ENCODE peak calls at places on chromosomes 4 and X, in nine cellular contexts. T is GM12864; A is kidney; O is right atrium auricular region; Z is heart left ventricle; V is neuronal stem cell; G is naive thymus-derived CD8-positive, alpha-beta T cell; D is endothelial cell; L is effector memory CD4-positive, alpha-beta T cell. F is an unnamed sample.

GRCh38 chr4:122341906-122342305 is 36.9 kb upstream of the ADAD1 start:
- DNase-seq in T (no peak), A (no peak), O (no peak), Z (no peak), V (no peak), G (no peak), D (no peak), L (no peak), F (peak; percentile 72)

GRCh38 chr4:129239088-129239487 is 143.1 kb downstream of the C4orf33 start:
- DNase-seq in T (no peak), A (no peak), O (no peak), Z (peak; percentile 23), V (no peak), G (no peak), D (no peak), L (no peak), F (no peak)

GRCh38 chr4:153987291-153987690 is 198.4 kb upstream of the SFRP2 start:
- DNase-seq in T (no peak), A (no peak), O (no peak), Z (no peak), V (no peak), G (no peak), D (no peak), L (no peak), F (peak; percentile 11)

GRCh38 chrX:9282325-9282724 is 182.5 kb upstream of the TBL1X start:
- DNase-seq in T (no peak), A (no peak), O (no peak), Z (no peak), V (no peak), G (no peak), D (no peak), L (no peak), F (no peak)

GRCh38 chr4:149630079-149630478 is 185.6 kb downstream of the IQCM start:
- DNase-seq in T (no peak), A (no peak), O (no peak), Z (no peak), V (no peak), G (no peak), D (no peak), L (no peak), F (no peak)

GRCh38 chr4:148284526-148285193 is 157.6 kb downstream of the NR3C2 start:
- DNase-seq in T (no peak), A (no peak), O (no peak), Z (no peak), V (no peak), G (no peak), D (no peak), L (no peak), F (no peak)

GRCh38 chr4:87049508-87049907 is 114.7 kb downstream of the AFF1 start:
- DNase-seq in T (no peak), A (no peak), O (no peak), Z (no peak), V (no peak), G (no peak), D (no peak), L (no peak), F (no peak)

GRCh38 chr4:120158860-120159259 is 92.2 kb upstream of the MAD2L1 start:
- DNase-seq in T (no peak), A (no peak), O (no peak), Z (no peak), V (no peak), G (no peak), D (no peak), L (no peak), F (no peak)

GRCh38 chr4:23978031-23978430 is 88.2 kb upstream of the PPARGC1A start:
- DNase-seq in T (no peak), A (no peak), O (no peak), Z (no peak), V (no peak), G (no peak), D (no peak), L (no peak), F (no peak)

GRCh38 chr4:40622913-40623312 is 6.8 kb downstream of the RBM47 start:
- DNase-seq in T (peak; percentile 49), A (no peak), O (no peak), Z (no peak), V (no peak), G (no peak), D (no peak), L (no peak), F (no peak)

GRCh38 chr4:150001815-150002214 is 76.4 kb upstream of the DCLK2 start:
- DNase-seq in T (no peak), A (no peak), O (no peak), Z (no peak), V (no peak), G (no peak), D (no peak), L (no peak), F (no peak)

GRCh38 chrX:115940888-115941332 is 229.6 kb upstream of the AGTR2 start:
- DNase-seq in T (no peak), A (no peak), O (peak; percentile 76), Z (peak; percentile 50), V (peak; percentile 5), G (no peak), D (peak; percentile 55), L (no peak), F (no peak)

GRCh38 chrX:20221902-20222301 is 44.8 kb downstream of the RPS6KA3 start:
- DNase-seq in T (no peak), A (no peak), O (no peak), Z (no peak), V (no peak), G (no peak), D (no peak), L (no peak), F (no peak)